ENCODE peak calls at places on chromosome 22, in four cellular contexts. One of them, this sample, is unnamed.
A peak's percentile ranks its signal among the peaks of the same experiment; 100 is the strongest.

GRCh38 chr22:31250740-31251330 is 38.7 kb downstream of the LIMK2 start:
- DNase-seq in cardiac muscle cell: no peak
- DNase-seq in EH: peak; percentile 55
- DNase-seq in CD8-positive, alpha-beta memory T cell: no peak
- DNase-seq in this sample: no peak

GRCh38 chr22:29768052-29768680 is 997 bp downstream of the UQCR10 start:
- DNase-seq in cardiac muscle cell: no peak
- DNase-seq in EH: peak; percentile 47
- DNase-seq in CD8-positive, alpha-beta memory T cell: no peak
- DNase-seq in this sample: no peak

GRCh38 chr22:39348909-39349505 is 784 bp upstream of the SYNGR1 start:
- DNase-seq in cardiac muscle cell: no peak
- DNase-seq in EH: no peak
- DNase-seq in CD8-positive, alpha-beta memory T cell: no peak
- DNase-seq in this sample: no peak

GRCh38 chr22:46754110-46754799 is 8.2 kb upstream of the TBC1D22A start:
- DNase-seq in cardiac muscle cell: no peak
- DNase-seq in EH: peak; percentile 99
- DNase-seq in CD8-positive, alpha-beta memory T cell: no peak
- DNase-seq in this sample: no peak

GRCh38 chr22:29700949-29701927 is 18.6 kb upstream of the CABP7 start:
- DNase-seq in cardiac muscle cell: peak; percentile 55
- DNase-seq in EH: peak; percentile 38
- DNase-seq in CD8-positive, alpha-beta memory T cell: no peak
- DNase-seq in this sample: peak; percentile 68

GRCh38 chr22:24319451-24319850 is 48.8 kb downstream of the SPECC1L start:
- DNase-seq in cardiac muscle cell: no peak
- DNase-seq in EH: peak; percentile 52
- DNase-seq in CD8-positive, alpha-beta memory T cell: no peak
- DNase-seq in this sample: no peak

GRCh38 chr22:50693462-50693861 is 20.8 kb downstream of the SHANK3 start:
- DNase-seq in cardiac muscle cell: no peak
- DNase-seq in EH: no peak
- DNase-seq in CD8-positive, alpha-beta memory T cell: no peak
- DNase-seq in this sample: no peak

GRCh38 chr22:48250286-48250895 is 1487.9 kb downstream of the TBC1D22A start:
- DNase-seq in cardiac muscle cell: no peak
- DNase-seq in EH: no peak
- DNase-seq in CD8-positive, alpha-beta memory T cell: no peak
- DNase-seq in this sample: no peak

GRCh38 chr22:46025973-46026906 is 49.3 kb upstream of the WNT7B start:
- DNase-seq in cardiac muscle cell: no peak
- DNase-seq in EH: no peak
- DNase-seq in CD8-positive, alpha-beta memory T cell: no peak
- DNase-seq in this sample: no peak

GRCh38 chr22:39634530-39635399 is 64.2 kb downstream of the CACNA1I start:
- DNase-seq in cardiac muscle cell: no peak
- DNase-seq in EH: peak; percentile 90
- DNase-seq in CD8-positive, alpha-beta memory T cell: no peak
- DNase-seq in this sample: no peak